ENCODE peak calls at places on chromosomes 13 and 19, in five cellular contexts. One of them, this sample, is unnamed.

GRCh38 chr19:19579533-19580361 is 38.7 kb downstream of the PBX4 start:
- DNase-seq in activated CD8-positive, alpha-beta memory T cell treated with anti-CD3 and anti-CD28 coated beads, Interleukin-2, amount 10 ng/mL, durations not matched to agents 7 days and 5 days: no peak
- DNase-seq in NCI-H1092: no peak
- DNase-seq in fibroblast of lung: no peak
- DNase-seq in retina: peak; percentile 52
- DNase-seq in this sample: no peak

GRCh38 chr19:32626969-32627368 is 46.0 kb downstream of the PDCD5 start:
- DNase-seq in activated CD8-positive, alpha-beta memory T cell treated with anti-CD3 and anti-CD28 coated beads, Interleukin-2, amount 10 ng/mL, durations not matched to agents 7 days and 5 days: no peak
- DNase-seq in retina: no peak
- DNase-seq in NCI-H1092: no peak
- DNase-seq in fibroblast of lung: no peak
- DNase-seq in this sample: no peak

GRCh38 chr13:48595330-48596127 is 58.2 kb upstream of the CYSLTR2 start:
- DNase-seq in activated CD8-positive, alpha-beta memory T cell treated with anti-CD3 and anti-CD28 coated beads, Interleukin-2, amount 10 ng/mL, durations not matched to agents 7 days and 5 days: peak; percentile 73
- DNase-seq in fibroblast of lung: peak; percentile 82
- DNase-seq in retina: no peak
- DNase-seq in NCI-H1092: no peak
- DNase-seq in this sample: peak; percentile 88

GRCh38 chr13:113059891-113060290 is 45.7 kb upstream of the F7 start:
- DNase-seq in retina: no peak
- DNase-seq in fibroblast of lung: no peak
- DNase-seq in activated CD8-positive, alpha-beta memory T cell treated with anti-CD3 and anti-CD28 coated beads, Interleukin-2, amount 10 ng/mL, durations not matched to agents 7 days and 5 days: no peak
- DNase-seq in NCI-H1092: no peak
- DNase-seq in this sample: no peak

GRCh38 chr13:20415288-20415644 is 110.4 kb downstream of the CRYL1 start:
- DNase-seq in NCI-H1092: no peak
- DNase-seq in retina: no peak
- DNase-seq in fibroblast of lung: no peak
- DNase-seq in activated CD8-positive, alpha-beta memory T cell treated with anti-CD3 and anti-CD28 coated beads, Interleukin-2, amount 10 ng/mL, durations not matched to agents 7 days and 5 days: no peak
- DNase-seq in this sample: no peak

GRCh38 chr13:97068146-97068545 is 73.9 kb upstream of the OXGR1 start:
- DNase-seq in activated CD8-positive, alpha-beta memory T cell treated with anti-CD3 and anti-CD28 coated beads, Interleukin-2, amount 10 ng/mL, durations not matched to agents 7 days and 5 days: no peak
- DNase-seq in NCI-H1092: peak; percentile 70
- DNase-seq in fibroblast of lung: peak; percentile 6
- DNase-seq in retina: no peak
- DNase-seq in this sample: peak; percentile 9

GRCh38 chr19:39133431-39134270 is 8.1 kb downstream of the PAK4 start:
- DNase-seq in activated CD8-positive, alpha-beta memory T cell treated with anti-CD3 and anti-CD28 coated beads, Interleukin-2, amount 10 ng/mL, durations not matched to agents 7 days and 5 days: no peak
- DNase-seq in NCI-H1092: no peak
- DNase-seq in retina: no peak
- DNase-seq in fibroblast of lung: no peak
- DNase-seq in this sample: peak; percentile 83

GRCh38 chr19:5040544-5041167 is 71.7 kb downstream of the KDM4B start:
- DNase-seq in activated CD8-positive, alpha-beta memory T cell treated with anti-CD3 and anti-CD28 coated beads, Interleukin-2, amount 10 ng/mL, durations not matched to agents 7 days and 5 days: no peak
- DNase-seq in fibroblast of lung: no peak
- DNase-seq in NCI-H1092: no peak
- DNase-seq in retina: no peak
- DNase-seq in this sample: no peak